ENCODE peak calls at places on chromosomes 1 and 21, in nine cellular contexts. B is tibial nerve, E is adrenal gland, P is K562, J is spleen, Z is uterus, C is ovary, X is right lobe of liver, Q is lower leg skin. A is an unnamed sample.

GRCh38 chr1:37096523-37096922 is 62.2 kb upstream of the GRIK3 start:
- DNase-seq in X (no peak), Q (no peak), C (no peak), E (no peak), Z (no peak), J (no peak), B (no peak), P (peak), A (no peak)

GRCh38 chr1:40763742-40764532 is 19.6 kb upstream of the KCNQ4 start:
- DNase-seq in Q (no peak), Z (no peak), J (no peak), B (no peak), C (no peak), P (no peak), E (no peak), X (no peak), A (no peak)

GRCh38 chr1:209062081-209062480 is 521.4 kb upstream of the CAMK1G start:
- DNase-seq in E (no peak), Q (no peak), Z (no peak), X (no peak), J (no peak), P (no peak), C (no peak), B (no peak), A (no peak)

GRCh38 chr1:214259353-214259982 is 21.5 kb upstream of the SMYD2 start:
- DNase-seq in Q (no peak), J (no peak), B (no peak), C (no peak), P (no peak), E (no peak), Z (no peak), X (no peak), A (no peak)

GRCh38 chr21:38561205-38561604 is 62.9 kb upstream of the ERG start:
- DNase-seq in J (no peak), Q (no peak), Z (no peak), B (no peak), C (no peak), E (no peak), X (no peak), P (no peak), A (no peak)

GRCh38 chr1:62384276-62385005 is 52.4 kb upstream of the USP1 start:
- DNase-seq in J (no peak), E (no peak), Z (no peak), P (no peak), C (no peak), Q (peak), X (peak), B (no peak), A (peak)

GRCh38 chr1:28580706-28581530 is 11.1 kb upstream of the RAB42 start:
- DNase-seq in Z (no peak), P (peak), E (no peak), Q (peak), J (peak), C (no peak), B (no peak), X (no peak), A (no peak)

GRCh38 chr1:47449702-47450552 is 12.1 kb downstream of the FOXD2 start:
- DNase-seq in Q (peak), J (no peak), E (peak), Z (no peak), C (no peak), P (peak), B (peak), X (peak), A (no peak)

GRCh38 chr1:161298116-161298515 is 11.7 kb downstream of the MPZ start:
- DNase-seq in J (no peak), B (no peak), X (no peak), Z (no peak), C (no peak), Q (no peak), P (no peak), E (no peak), A (no peak)

GRCh38 chr1:156692958-156693857 is 12.2 kb downstream of the CRABP2 start:
- DNase-seq in P (peak), C (no peak), X (no peak), J (no peak), B (no peak), Q (no peak), E (no peak), Z (no peak), A (peak)

GRCh38 chr1:10903826-10904225 is 107.4 kb upstream of the CASZ1 start:
- DNase-seq in B (no peak), E (no peak), X (no peak), J (peak), Q (no peak), Z (no peak), P (no peak), C (no peak), A (no peak)

GRCh38 chr1:114105401-114105979 is 48.2 kb downstream of the SYT6 start:
- DNase-seq in Z (no peak), P (peak), J (no peak), X (no peak), E (no peak), Q (no peak), C (no peak), B (no peak), A (no peak)

GRCh38 chr21:34075760-34076159 is 2.4 kb downstream of the MRPS6 start:
- DNase-seq in B (no peak), J (no peak), X (no peak), C (no peak), Z (no peak), Q (no peak), E (no peak), P (no peak), A (no peak)
- H3K4me3 ChIP-seq in B (peak), J (no peak), X (no peak), C (no peak), Z (no peak), Q (no peak), E (no peak), P (no peak), A (peak)

GRCh38 chr1:43358121-43358745 is 548 bp upstream of the CDC20 start:
- DNase-seq in C (no peak), J (no peak), P (peak), E (peak), Q (no peak), Z (no peak), B (no peak), X (no peak), A (no peak)
- TF ChIP-seq POLR2A in C (no peak), J (no peak), P (peak), E (peak), Q (no peak), Z (peak), B (no peak), X (no peak), A (no peak)

GRCh38 chr1:85461216-85461945 is 3.6 kb downstream of the DDAH1 start:
- DNase-seq in J (no peak), Q (no peak), B (no peak), X (no peak), P (no peak), C (no peak), E (no peak), Z (no peak), A (no peak)

GRCh38 chr1:85465099-85465790 is at the start of gene DDAH1:
- DNase-seq in J (peak), X (peak), Z (peak), E (peak), P (no peak), Q (peak), B (no peak), C (peak), A (peak)

GRCh38 chr1:85464497-85465098 is 361 bp downstream of the DDAH1 start:
- DNase-seq in Q (peak), Z (peak), B (peak), X (peak), P (no peak), J (peak), E (peak), C (peak), A (peak)

GRCh38 chr1:85463666-85464496 is 1.1 kb downstream of the DDAH1 start:
- DNase-seq in C (no peak), E (no peak), J (no peak), Z (no peak), P (no peak), B (no peak), X (no peak), Q (no peak), A (no peak)

GRCh38 chr1:85462931-85463665 is 1.9 kb downstream of the DDAH1 start:
- DNase-seq in C (no peak), Z (no peak), J (no peak), E (no peak), B (no peak), P (no peak), X (no peak), Q (no peak), A (no peak)
- H3K4me3 ChIP-seq in C (no peak), Z (no peak), J (no peak), E (no peak), B (no peak), P (no peak), X (peak), Q (no peak), A (no peak)

DNA sequence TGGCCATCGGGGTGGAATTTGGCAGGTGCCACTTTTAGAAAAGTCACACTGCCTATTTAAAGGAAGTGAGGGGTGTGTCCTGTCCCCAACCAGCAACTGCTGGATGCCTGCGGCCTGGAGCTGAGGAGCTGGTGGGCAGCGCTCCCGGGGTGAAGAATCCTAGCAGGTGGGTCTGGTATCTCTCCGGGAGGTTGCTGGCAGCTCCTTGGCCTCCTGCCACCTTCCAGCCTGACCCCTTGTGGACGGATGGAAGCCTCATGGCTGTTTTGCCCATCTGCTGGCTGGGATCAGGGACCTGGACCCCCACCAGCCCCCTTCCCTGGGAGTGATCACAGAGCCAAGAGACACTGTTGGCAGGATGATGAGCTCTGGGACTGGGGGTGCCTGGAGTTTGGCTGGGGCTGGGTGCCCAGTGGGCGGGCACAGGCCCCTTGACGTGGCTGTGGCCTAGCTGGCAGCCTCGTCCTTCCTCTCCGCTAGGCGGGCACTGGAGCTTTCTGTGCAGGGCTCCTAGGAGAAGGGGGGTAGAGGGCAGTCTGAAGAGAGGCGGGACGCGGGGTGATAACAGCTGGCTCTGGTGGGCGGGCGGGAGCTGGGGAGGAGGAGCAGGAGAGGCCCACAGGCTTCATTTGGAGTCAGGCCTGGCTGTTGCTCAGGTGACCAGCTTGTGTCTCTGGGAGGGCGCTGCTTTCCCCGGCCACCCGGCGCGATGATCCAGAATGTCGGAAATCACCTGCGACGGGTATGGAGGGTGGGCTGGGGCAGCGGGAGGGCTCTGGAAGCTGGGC is at the start of gene ACOT11:
- DNase-seq in Z (peak), E (peak), X (peak), P (peak), B (peak), J (peak), Q (peak), C (peak), A (peak)
- TF ChIP-seq POLR2A in Z (no peak), E (peak), X (no peak), P (no peak), B (no peak), J (no peak), Q (no peak), C (no peak), A (no peak)

GRCh38 chr1:78715181-78715661 is 65.6 kb downstream of the IFI44 start:
- DNase-seq in E (no peak), J (no peak), X (no peak), Q (no peak), P (no peak), C (no peak), Z (no peak), B (no peak), A (no peak)
- H3K4me3 ChIP-seq in E (no peak), J (no peak), X (no peak), Q (no peak), P (no peak), C (no peak), Z (no peak), B (no peak), A (no peak)

GRCh38 chr1:145824499-145824842 is 471 bp downstream of the POLR3C start:
- DNase-seq in Z (no peak), C (no peak), E (no peak), B (no peak), Q (no peak), X (no peak), P (no peak), J (no peak), A (no peak)

GRCh38 chr1:145828368-145829016 is 4.5 kb downstream of the POLR3C start:
- DNase-seq in Q (no peak), E (no peak), C (no peak), P (no peak), B (no peak), Z (no peak), J (no peak), X (no peak), A (no peak)

GRCh38 chr1:145827966-145828365 is 4.0 kb downstream of the POLR3C start:
- DNase-seq in P (no peak), J (no peak), X (no peak), Z (no peak), E (no peak), C (no peak), B (no peak), Q (no peak), A (no peak)

GRCh38 chr1:145826030-145826429 is 2.0 kb downstream of the POLR3C start:
- DNase-seq in P (no peak), J (no peak), Q (no peak), E (no peak), X (no peak), Z (no peak), B (no peak), C (no peak), A (no peak)

DNA sequence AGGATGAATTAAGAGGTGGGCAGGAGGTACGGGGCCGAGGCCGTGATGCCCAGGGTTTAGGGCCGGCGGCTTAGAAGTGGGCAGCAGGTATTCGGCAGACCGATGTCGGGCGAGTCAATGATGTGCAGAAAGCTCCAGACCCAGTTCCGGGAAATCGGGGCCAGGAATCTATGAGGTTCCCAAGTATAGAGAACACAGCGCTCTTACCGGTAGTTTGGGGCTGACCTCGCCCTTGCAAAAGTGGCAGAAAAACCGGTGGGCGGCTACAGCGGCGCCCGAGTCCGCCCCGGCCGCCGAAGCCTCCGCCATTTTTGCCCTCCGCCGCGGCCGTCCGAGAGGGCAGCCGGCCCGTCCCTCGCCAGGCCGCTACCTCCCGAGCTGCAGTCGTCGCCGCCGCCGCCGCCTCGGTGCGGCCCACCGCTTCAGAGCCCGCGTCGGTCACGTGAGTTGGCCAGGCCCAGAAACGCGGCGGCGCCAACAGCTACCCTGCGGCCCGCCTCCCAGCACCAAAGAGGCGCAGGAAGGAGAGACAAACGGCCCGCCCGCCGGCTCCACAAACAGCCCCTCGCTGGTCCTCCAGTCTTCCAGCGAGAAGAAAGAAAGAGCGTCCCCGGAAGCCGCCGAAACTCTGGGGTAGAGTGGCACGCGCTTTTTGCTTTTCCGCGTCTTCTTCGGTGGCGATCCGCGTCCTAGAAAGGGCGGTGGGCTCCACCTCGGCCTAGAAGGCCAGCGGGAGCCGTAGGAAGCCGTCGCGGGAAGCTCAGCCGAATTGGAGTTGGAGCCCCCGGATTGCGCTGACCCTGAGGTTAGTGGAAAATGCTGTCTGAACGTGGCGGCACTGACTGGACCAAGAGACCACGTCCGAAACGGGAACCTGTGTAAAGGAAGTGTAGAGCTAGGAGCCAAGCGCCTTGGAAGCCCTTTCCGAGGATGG is at the start of the genes POLR3C and RNF115:
- DNase-seq in E (peak), P (peak), C (peak), X (peak), J (peak), Q (peak), Z (peak), B (peak), A (peak)
- TF ChIP-seq POLR2A in E (peak), P (peak), C (peak), X (peak), J (peak), Q (no peak), Z (peak), B (peak), A (peak)

A was measured in breast epithelium.